ENCODE peak calls at places on chromosomes 6 and 20, in four cellular contexts. J is NB4, I is psoas muscle, C is left lung. P is an unnamed sample.

GRCh38 chr20:50584687-50585086 is 74.5 kb downstream of the PTPN1 start:
- DNase-seq in J (no peak), I (no peak), C (no peak), P (no peak)

GRCh38 chr6:157609556-157609955 is 213.5 kb upstream of the SNX9 start:
- DNase-seq in J (no peak), C (no peak), I (no peak), P (no peak)

GRCh38 chr20:46139243-46139889 is 21.3 kb downstream of the CD40 start:
- DNase-seq in J (no peak), I (no peak), C (no peak), P (no peak)

GRCh38 chr20:10919549-10920140 is 245.8 kb upstream of the JAG1 start:
- DNase-seq in C (no peak), I (peak), J (no peak), P (no peak)

GRCh38 chr6:42113929-42114636 is 28.3 kb downstream of the C6orf132 start:
- DNase-seq in J (no peak), C (no peak), I (no peak), P (no peak)

GRCh38 chr6:111530218-111530617 is 47.2 kb upstream of the REV3L start:
- DNase-seq in J (no peak), I (no peak), C (no peak), P (no peak)

GRCh38 chr6:7050911-7051779 is 56.6 kb upstream of the RREB1 start:
- DNase-seq in J (peak), I (peak), C (peak), P (peak)

GRCh38 chr20:46558511-46558959 is 8.1 kb upstream of the OCSTAMP start:
- DNase-seq in C (no peak), I (peak), J (no peak), P (no peak)

GRCh38 chr20:11316244-11316643 is 601.4 kb upstream of the BTBD3 start:
- DNase-seq in I (no peak), J (no peak), C (no peak), P (no peak)

GRCh38 chr6:117275205-117275604 is 9.8 kb downstream of the VGLL2 start:
- DNase-seq in C (no peak), J (no peak), I (peak), P (no peak)

GRCh38 chr6:82877213-82878195 is 188.1 kb downstream of the UBE3D start:
- DNase-seq in C (no peak), J (no peak), I (no peak), P (no peak)

GRCh38 chr6:167392631-167393301 is 67.9 kb downstream of the TTLL2 start:
- DNase-seq in C (no peak), I (no peak), J (no peak), P (no peak)

GRCh38 chr6:121435444-121436069 is at the start of gene GJA1:
- DNase-seq in I (no peak), J (peak), C (peak), P (no peak)

GRCh38 chr20:61253640-61254511 is 1.8 kb downstream of the CDH4 start:
- DNase-seq in J (no peak), C (no peak), I (no peak), P (no peak)

GRCh38 chr6:48626421-48626820 is 515.4 kb upstream of the PTCHD4 start:
- DNase-seq in I (no peak), J (no peak), C (no peak), P (no peak)

GRCh38 chr6:153553627-153554026 is 422.5 kb upstream of the RGS17 start:
- DNase-seq in J (peak), C (no peak), I (no peak), P (peak)

GRCh38 chr6:121806116-121806515 is 370.7 kb downstream of the GJA1 start:
- DNase-seq in C (no peak), I (no peak), J (no peak), P (no peak)

GRCh38 chr6:138430361-138431145 is 26.5 kb downstream of the HEBP2 start:
- DNase-seq in C (no peak), J (no peak), I (no peak), P (no peak)

GRCh38 chr6:73747293-73747692 is 51.3 kb downstream of the CD109 start:
- DNase-seq in I (no peak), C (no peak), J (no peak), P (peak)
- H3K4me3 ChIP-seq in I (no peak), C (peak), J (no peak), P (no peak)

DNA sequence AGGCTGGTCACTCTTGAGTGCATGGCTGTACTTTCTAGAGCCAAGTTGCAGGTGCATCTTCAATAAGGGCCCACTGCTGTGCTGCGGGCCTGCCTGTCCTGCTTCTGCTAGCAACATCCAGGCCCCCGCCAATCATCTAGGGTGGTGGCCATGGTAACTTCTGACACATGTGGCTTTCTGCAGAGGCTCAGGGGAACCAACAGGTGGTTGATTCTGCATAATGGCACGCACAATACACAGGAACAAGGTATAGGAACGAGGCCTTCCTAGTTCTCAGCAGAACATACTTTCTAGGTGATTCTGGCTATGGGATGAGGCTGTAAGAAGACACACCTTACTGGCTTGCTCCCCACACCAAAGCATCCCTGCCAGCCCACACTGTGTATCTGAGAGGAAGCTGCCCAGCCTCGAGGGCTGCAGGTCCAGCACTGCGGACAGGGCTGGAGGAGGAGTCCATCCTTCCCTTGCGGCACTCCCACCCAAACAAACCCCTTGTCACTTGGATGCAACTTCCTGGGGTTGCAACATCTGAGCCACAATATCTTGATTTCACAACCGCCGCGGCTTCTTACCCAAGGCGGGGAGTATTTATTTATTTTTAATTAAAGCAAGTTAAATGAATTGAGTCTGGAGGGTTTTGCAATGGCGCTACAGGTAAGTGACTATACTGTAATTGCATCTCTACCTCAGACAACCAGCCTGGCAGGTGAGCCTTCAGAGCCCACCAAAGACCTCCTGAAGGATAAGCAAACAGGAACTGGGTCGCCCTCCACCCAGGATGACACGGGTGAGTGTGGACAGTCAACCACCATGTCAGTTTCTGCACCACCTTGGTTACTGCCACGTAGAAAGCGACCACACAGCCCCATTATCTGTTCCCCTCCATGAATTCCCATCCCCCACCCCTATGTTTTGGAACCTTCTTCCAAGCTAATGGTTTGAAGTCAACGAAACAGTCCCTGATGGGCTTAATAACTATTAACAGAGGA is 49.6 kb downstream of the SULF2 start:
- DNase-seq in C (peak), J (peak), I (peak), P (no peak)
- TF ChIP-seq CTCF in C (no peak), J (no peak), I (no peak), P (no peak)

GRCh38 chr20:63495771-63496403 is 3.0 kb downstream of the EEF1A2 start:
- DNase-seq in C (peak), I (peak), J (peak), P (peak)
- H3K4me3 ChIP-seq in C (peak), I (peak), J (no peak), P (no peak)

DNA sequence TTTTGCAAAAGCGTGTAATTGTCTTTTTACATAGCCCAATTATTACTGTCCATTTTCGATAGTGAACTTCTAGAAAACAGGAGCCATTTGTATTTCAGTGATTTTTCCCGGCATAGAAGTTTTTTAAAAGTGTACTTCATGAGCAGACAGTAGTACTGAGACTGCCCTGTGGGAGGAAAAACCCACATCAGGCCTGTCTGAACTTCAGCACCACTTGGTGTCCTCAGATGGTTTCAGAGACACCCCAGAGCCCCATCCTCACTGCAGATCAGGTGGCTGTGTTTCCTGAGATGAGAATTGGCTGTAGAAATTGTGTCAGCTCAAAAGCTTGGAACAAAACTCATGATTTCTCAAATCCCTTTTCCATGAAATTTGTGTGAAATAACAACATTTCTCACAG is 110.1 kb upstream of the RIN2 start:
- DNase-seq in J (no peak), C (no peak), I (no peak), P (no peak)
- TF ChIP-seq CTCF in J (no peak), C (no peak), I (no peak), P (no peak)

DNA sequence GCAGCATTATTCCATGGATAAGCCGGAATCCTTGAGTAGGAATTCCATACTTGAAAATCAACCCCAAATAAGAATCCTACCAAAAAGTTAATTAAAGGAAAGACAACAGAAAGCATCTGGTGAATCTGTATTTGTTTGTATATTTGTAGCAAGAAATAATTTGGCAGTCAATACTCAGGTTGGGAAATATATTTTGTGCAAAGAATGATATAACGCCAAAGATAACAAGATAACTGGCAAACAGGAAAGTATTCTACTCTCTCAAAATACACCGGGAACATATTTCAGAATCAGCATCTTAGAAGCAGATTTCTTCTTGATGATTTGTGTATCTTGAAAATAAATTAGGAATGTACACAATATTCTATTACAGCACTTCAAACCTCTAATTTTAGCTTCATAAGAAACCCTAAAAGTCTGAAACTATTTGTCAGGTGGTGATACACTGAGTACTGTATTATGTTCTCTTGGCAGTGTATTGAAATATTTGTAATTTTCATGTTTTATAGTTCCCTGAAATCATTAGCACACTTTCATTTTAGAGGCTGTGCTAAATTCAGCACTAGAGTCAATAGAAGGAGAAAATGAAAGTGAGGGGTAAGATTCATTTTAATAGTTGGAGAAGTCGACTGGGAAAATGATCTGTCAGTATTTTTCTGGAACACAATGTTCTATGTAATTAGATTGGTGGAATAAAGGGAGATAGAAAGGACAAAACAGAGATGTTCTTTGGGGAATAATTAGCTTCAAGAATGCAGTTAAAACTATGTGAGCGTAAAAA is 879.7 kb upstream of the GJE1 start:
- DNase-seq in C (no peak), I (no peak), J (no peak), P (no peak)
- H3K4me3 ChIP-seq in C (no peak), I (peak), J (no peak), P (peak)

GRCh38 chr6:2999005-2999620 is 581 bp upstream of the NQO2 start:
- DNase-seq in C (no peak), I (no peak), J (peak), P (peak)
- TF ChIP-seq CTCF in C (no peak), I (no peak), J (no peak), P (no peak)

DNA sequence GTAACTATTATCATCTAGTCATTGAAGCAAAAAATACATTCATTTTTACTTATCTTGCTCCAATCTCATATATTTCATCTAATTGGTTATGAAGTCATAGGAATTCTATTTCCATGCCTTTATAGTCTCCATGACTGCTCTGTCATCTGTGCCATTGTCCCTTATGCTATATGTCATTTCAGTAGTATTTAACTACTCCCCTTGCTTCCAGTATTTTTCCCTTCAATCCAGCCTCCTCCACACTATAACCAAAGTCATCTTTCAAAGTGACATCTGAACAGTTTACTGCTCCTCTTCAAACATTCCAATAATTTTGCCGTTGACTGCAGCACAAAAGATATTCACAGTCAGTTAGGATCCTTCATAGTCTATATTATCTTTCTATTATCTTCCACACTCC is 216.6 kb upstream of the HS3ST5 start:
- DNase-seq in I (no peak), J (no peak), C (no peak), P (no peak)
- H3K4me3 ChIP-seq in I (no peak), J (no peak), C (no peak), P (no peak)

GRCh38 chr6:109382576-109383437 is 540 bp upstream of the CD164 start:
- DNase-seq in I (peak), J (peak), C (peak), P (peak)
- TF ChIP-seq CTCF in I (peak), J (peak), C (no peak), P (peak)

DNA sequence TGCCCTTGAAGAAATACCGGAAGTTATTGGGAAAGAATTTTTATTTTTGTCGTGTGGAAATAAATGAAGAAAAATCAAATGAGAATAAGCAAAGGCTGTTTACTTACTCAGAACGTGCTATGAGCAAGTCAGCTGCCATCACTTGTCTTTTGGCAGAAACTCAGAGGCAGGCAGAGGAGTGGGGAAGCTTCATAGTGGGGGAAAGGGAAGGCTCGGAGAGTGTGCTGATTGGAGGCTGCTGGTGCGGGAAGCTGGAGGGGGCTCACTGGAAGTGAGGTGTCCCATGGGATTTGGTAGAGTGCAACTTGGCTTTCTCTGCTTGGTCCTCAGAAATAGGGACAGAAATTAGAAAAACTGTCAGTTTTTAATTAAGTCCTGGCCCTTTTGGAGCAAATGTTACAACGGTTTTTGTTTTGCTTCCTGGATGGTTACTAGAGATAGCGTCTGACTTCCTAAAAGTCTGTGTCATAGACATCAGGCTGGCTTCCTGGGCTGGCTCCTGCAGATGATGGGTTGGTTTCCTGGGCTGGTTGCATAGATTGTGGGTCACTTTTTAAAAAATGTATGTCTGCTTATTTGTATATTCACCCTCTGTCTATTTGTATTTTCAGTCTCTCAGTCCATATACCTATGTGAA is 80.0 kb upstream of the EEF1E1 start:
- DNase-seq in I (no peak), C (no peak), J (peak), P (no peak)
- H3K4me3 ChIP-seq in I (no peak), C (no peak), J (no peak), P (no peak)

GRCh38 chr6:131949909-131950766 is 1.0 kb downstream of the CCN2 start:
- DNase-seq in J (no peak), I (peak), C (peak), P (no peak)
- TF ChIP-seq CTCF in J (no peak), I (peak), C (peak), P (peak)

P was measured in GM12865.